ENCODE peak calls at places on chromosomes 11 and 22, in nine cellular contexts. O is A549, L is ovary, X is stomach, W is tibial nerve, R is suprapubic skin, V is transverse colon, G is H1, P is SK-N-SH. Y is an unnamed sample.

GRCh38 chr11:18802381-18803257 is 11.0 kb upstream of the PTPN5 start:
- DNase-seq in V (peak; percentile 32), W (no peak), L (no peak), G (no peak), P (peak; percentile 62), X (peak; percentile 52), O (peak; percentile 66), R (no peak), Y (no peak)

GRCh38 chr22:23500508-23501208 is 79.4 kb downstream of the IGLL1 start:
- DNase-seq in G (no peak), L (no peak), O (no peak), X (no peak), V (no peak), R (peak; percentile 50), W (no peak), P (peak; percentile 87), Y (peak; percentile 35)

GRCh38 chr22:48554893-48555552 is 1272.7 kb downstream of the BRD1 start:
- DNase-seq in V (no peak), P (no peak), O (peak; percentile 39), R (no peak), X (no peak), G (no peak), W (no peak), L (no peak), Y (no peak)

GRCh38 chr11:95337175-95337957 is 106.4 kb upstream of the SESN3 start:
- DNase-seq in L (peak; percentile 80), R (peak; percentile 83), P (no peak), W (peak; percentile 45), O (no peak), G (no peak), X (peak; percentile 38), V (peak; percentile 43), Y (peak; percentile 79)

GRCh38 chr11:95138448-95138847 is 48.8 kb downstream of the ENDOD1 start:
- DNase-seq in R (no peak), W (no peak), X (no peak), V (no peak), O (no peak), L (no peak), G (no peak), P (no peak), Y (no peak)

GRCh38 chr11:72569966-72570892 is 104.0 kb downstream of the PDE2A start:
- DNase-seq in X (peak; percentile 2), P (no peak), L (no peak), O (no peak), R (peak; percentile 48), G (no peak), V (no peak), W (no peak), Y (no peak)

GRCh38 chr11:44927174-44927661 is 23.5 kb downstream of the TP53I11 start:
- DNase-seq in W (no peak), V (peak; percentile 74), L (peak; percentile 74), X (peak; percentile 74), R (peak; percentile 89), P (peak; percentile 82), G (peak; percentile 70), O (peak; percentile 79), Y (peak; percentile 80)

GRCh38 chr11:134667175-134667500 is 255.1 kb upstream of the B3GAT1 start:
- DNase-seq in O (no peak), W (no peak), R (no peak), X (no peak), V (no peak), G (no peak), L (no peak), P (no peak), Y (peak; percentile 29)

GRCh38 chr11:107834995-107835394 is 23.6 kb downstream of the SLC35F2 start:
- DNase-seq in R (no peak), P (no peak), G (no peak), O (no peak), X (no peak), W (no peak), V (no peak), L (no peak), Y (no peak)

GRCh38 chr11:62404435-62404834 is 14.4 kb upstream of the SCGB1A1 start:
- DNase-seq in P (no peak), V (no peak), L (no peak), O (no peak), X (no peak), W (no peak), G (no peak), R (no peak), Y (no peak)

GRCh38 chr11:43834291-43834690 is 46.3 kb upstream of the ALKBH3 start:
- DNase-seq in V (no peak), G (no peak), R (no peak), L (no peak), P (no peak), X (no peak), W (no peak), O (no peak), Y (no peak)

GRCh38 chr22:50506611-50507420 is 686 bp downstream of the LMF2 start:
- DNase-seq in L (peak; percentile 70), P (no peak), V (no peak), O (no peak), R (no peak), W (no peak), G (no peak), X (no peak), Y (peak; percentile 82)

GRCh38 chr11:117384045-117384444 is 56.4 kb downstream of the CEP164 start:
- DNase-seq in X (no peak), R (no peak), L (no peak), O (peak; percentile 31), W (no peak), G (no peak), P (no peak), V (no peak), Y (peak; percentile 7)

GRCh38 chr22:38257650-38258246 is 15.1 kb downstream of the TMEM184B start:
- DNase-seq in V (peak; percentile 66), P (no peak), R (no peak), W (no peak), X (peak; percentile 58), L (peak; percentile 65), O (no peak), G (no peak), Y (no peak)

GRCh38 chr22:38255697-38256096 is 17.1 kb downstream of the TMEM184B start:
- DNase-seq in R (no peak), V (no peak), L (no peak), O (no peak), G (no peak), P (no peak), X (no peak), W (no peak), Y (no peak)

GRCh38 chr22:38259370-38259769 is 13.4 kb downstream of the TMEM184B start:
- DNase-seq in V (no peak), X (no peak), R (no peak), W (no peak), G (no peak), O (no peak), L (no peak), P (no peak), Y (no peak)

GRCh38 chr22:38258895-38259294 is 13.9 kb downstream of the TMEM184B start:
- DNase-seq in R (no peak), L (peak; percentile 86), V (no peak), P (no peak), G (no peak), O (no peak), W (no peak), X (no peak), Y (peak; percentile 84)

DNA sequence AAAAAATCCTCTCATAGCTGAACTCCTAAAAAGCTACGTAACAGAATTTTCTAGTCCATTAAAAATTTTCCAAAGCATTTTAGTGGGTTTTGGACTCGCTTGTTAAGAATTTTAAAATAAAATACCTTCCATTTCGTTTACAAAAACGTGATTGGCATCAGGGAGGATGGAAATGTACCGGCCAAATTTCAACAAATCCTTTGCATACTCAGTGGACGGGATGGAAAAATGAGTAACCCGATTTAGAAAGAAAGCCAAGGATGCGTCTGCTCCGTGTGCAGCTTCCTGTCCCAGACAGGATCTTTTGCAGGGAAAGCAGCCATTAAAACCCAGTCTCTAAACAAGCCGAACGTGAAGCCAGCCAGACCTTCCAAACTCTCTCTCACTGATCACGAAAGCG is 15.6 kb downstream of the TMEM184B start:
- DNase-seq in W (no peak), P (no peak), O (no peak), X (no peak), V (no peak), L (no peak), R (no peak), G (no peak), Y (peak; percentile 78)
- TF ChIP-seq EP300 in W (peak; percentile 45), P (no peak), O (no peak), X (no peak), V (no peak), L (no peak), R (no peak), G (no peak), Y (peak; percentile 66)

DNA sequence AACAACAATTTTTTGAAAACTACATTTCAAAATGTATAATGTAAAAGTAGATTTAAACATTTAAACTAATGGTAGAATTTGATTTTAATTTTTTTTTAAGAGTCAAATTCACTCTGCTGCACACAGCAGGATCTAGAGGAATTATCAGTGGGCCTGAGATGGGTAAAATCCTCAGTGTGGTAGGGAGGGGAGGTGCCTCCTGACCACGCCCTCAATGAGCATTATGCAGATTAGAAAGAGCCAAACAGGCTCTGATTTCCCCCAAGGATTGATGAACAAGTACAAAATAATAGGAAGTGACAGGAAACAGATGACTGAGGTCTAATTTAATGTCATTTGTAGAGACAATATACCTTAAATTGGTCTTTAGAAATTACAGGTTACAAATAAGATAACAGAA is 155.2 kb downstream of the DCDC1 start:
- DNase-seq in V (no peak), P (no peak), X (no peak), O (no peak), L (no peak), R (no peak), G (no peak), W (no peak), Y (no peak)
- TF ChIP-seq EP300 in V (no peak), P (no peak), X (no peak), O (no peak), L (no peak), R (no peak), G (no peak), W (no peak), Y (no peak)

DNA sequence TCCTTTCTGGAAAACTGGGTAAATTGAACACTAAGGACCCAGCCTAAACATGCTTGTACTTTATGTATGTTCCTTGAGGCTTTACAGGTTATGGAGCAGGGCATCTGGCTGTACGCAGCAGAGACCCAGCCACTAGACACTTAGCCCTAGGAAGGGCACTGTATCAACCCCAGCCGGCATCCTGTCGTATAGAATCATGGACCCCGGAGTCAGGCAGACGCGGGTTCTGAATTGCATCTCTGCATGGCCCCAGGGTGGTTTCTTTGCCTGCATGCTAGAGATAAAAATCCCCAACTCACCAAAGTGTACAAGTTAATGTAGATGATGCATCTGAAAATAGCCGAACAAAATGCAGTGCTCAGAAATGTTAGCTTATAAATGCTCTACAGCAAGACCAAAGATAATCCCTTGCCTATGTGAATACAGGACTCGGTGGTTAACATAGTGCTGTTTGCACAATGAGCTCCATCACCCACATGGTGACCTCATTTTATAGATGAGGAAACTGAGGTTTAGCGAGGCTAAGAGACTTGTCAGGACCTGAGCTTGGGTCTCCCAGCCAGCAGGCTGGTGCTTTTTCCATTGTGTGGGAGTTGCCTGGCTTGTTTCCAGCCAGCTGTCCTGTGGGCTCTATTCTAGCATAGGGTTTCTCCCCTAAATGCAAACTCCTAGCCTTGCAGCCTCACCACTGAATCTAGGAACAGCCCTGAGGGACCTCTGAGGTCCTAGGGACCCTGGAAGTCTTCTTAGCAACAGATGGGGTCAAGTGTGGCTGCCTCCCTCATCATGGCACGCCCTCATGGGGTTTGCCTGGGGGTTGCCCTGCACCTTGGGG is 7.3 kb downstream of the CD6 start:
- DNase-seq in P (peak; percentile 58), X (no peak), V (no peak), R (no peak), G (no peak), W (no peak), O (no peak), L (no peak), Y (no peak)
- TF ChIP-seq EP300 in P (no peak), X (no peak), V (no peak), R (no peak), G (no peak), W (no peak), O (no peak), L (no peak), Y (no peak)

GRCh38 chr22:39349506-39349966 is 255 bp upstream of the SYNGR1 start:
- DNase-seq in L (peak; percentile 78), V (peak; percentile 27), P (peak; percentile 95), G (no peak), W (no peak), O (peak; percentile 36), X (peak; percentile 26), R (no peak), Y (no peak)
- TF ChIP-seq EP300 in L (no peak), V (no peak), P (no peak), G (no peak), W (no peak), O (no peak), X (no peak), R (no peak), Y (no peak)

Y was measured in sigmoid colon.